ENCODE peak calls at places on chromosome 6, in six cellular contexts. I is CD8-positive, alpha-beta T cell; N is HCT116; L is thyroid gland; G is cardiac muscle cell; K is SJSA1. F is an unnamed sample.

GRCh38 chr6:145209312-145209711 is 526.0 kb downstream of the EPM2A start:
- DNase-seq in G (no peak), N (no peak), L (no peak), I (no peak), K (no peak), F (no peak)

GRCh38 chr6:140660295-140660694 is 1285.8 kb upstream of the CITED2 start:
- DNase-seq in K (no peak), N (no peak), G (peak; percentile 9), L (no peak), I (no peak), F (no peak)

GRCh38 chr6:128327890-128328289 is 192.5 kb downstream of the PTPRK start:
- DNase-seq in I (no peak), K (no peak), G (peak; percentile 60), N (peak; percentile 3), L (no peak), F (peak; percentile 57)

GRCh38 chr6:33663727-33664449 is 42.8 kb downstream of the ITPR3 start:
- DNase-seq in N (no peak), K (no peak), L (no peak), I (no peak), G (no peak), F (peak; percentile 5)

GRCh38 chr6:109096198-109096597 is 891 bp downstream of the CEP57L1 start:
- DNase-seq in K (no peak), I (no peak), G (no peak), L (no peak), N (no peak), F (no peak)

GRCh38 chr6:30076333-30076732 is 764 bp upstream of the RNF39 start:
- DNase-seq in N (no peak), G (no peak), K (no peak), I (no peak), L (no peak), F (no peak)

GRCh38 chr6:166005401-166005845 is 162.2 kb downstream of the TBXT start:
- DNase-seq in I (no peak), G (peak; percentile 79), N (no peak), K (no peak), L (peak; percentile 59), F (no peak)

GRCh38 chr6:109867009-109867969 is 110.8 kb upstream of the GPR6 start:
- DNase-seq in I (no peak), L (peak; percentile 83), G (peak; percentile 50), N (no peak), K (no peak), F (no peak)

GRCh38 chr6:169933839-169934698 is 182.6 kb downstream of the ERMARD start:
- DNase-seq in G (peak; percentile 52), K (no peak), N (no peak), I (no peak), L (peak; percentile 38), F (no peak)

GRCh38 chr6:130700397-130700796 is 126.8 kb upstream of the SMLR1 start:
- DNase-seq in N (no peak), I (no peak), K (no peak), L (no peak), G (no peak), F (no peak)

GRCh38 chr6:41427642-41428401 is 92.4 kb downstream of the NCR2 start:
- DNase-seq in K (no peak), G (peak; percentile 25), L (peak; percentile 88), I (no peak), N (no peak), F (no peak)

GRCh38 chr6:151240036-151240685 is 394 bp downstream of the AKAP12 start:
- DNase-seq in I (no peak), G (peak; percentile 82), L (peak; percentile 82), K (peak; percentile 72), N (peak; percentile 59), F (peak; percentile 36)

GRCh38 chr6:38170666-38171065 is 351.1 kb downstream of the ZFAND3 start:
- DNase-seq in K (no peak), L (no peak), G (no peak), N (no peak), I (no peak), F (no peak)

GRCh38 chr6:70479236-70479635 is 65.9 kb downstream of the FAM135A start:
- DNase-seq in I (no peak), N (no peak), L (no peak), K (no peak), G (peak; percentile 71), F (no peak)

GRCh38 chr6:154937306-154938244 is 57.5 kb upstream of the TIAM2 start:
- DNase-seq in N (no peak), L (peak; percentile 85), K (no peak), I (no peak), G (no peak), F (no peak)

GRCh38 chr6:2902470-2902762 is 693 bp downstream of the SERPINB9 start:
- DNase-seq in G (peak; percentile 59), L (no peak), I (no peak), K (no peak), N (no peak), F (peak; percentile 28)

GRCh38 chr6:145070791-145071190 is 664.5 kb downstream of the EPM2A start:
- DNase-seq in G (no peak), N (no peak), K (no peak), L (no peak), I (no peak), F (no peak)

GRCh38 chr6:162690158-162690557 is 37.4 kb downstream of the PRKN start:
- DNase-seq in K (no peak), I (no peak), L (no peak), N (no peak), G (no peak), F (no peak)

GRCh38 chr6:10429638-10430427 is 15.0 kb upstream of the TFAP2A start:
- DNase-seq in L (no peak), I (no peak), G (peak; percentile 73), N (no peak), K (no peak), F (no peak)

GRCh38 chr6:86500035-86500434 is 437.3 kb upstream of the HTR1E start:
- DNase-seq in L (no peak), N (no peak), G (no peak), K (no peak), I (no peak), F (no peak)

GRCh38 chr6:1622851-1623768 is 13.4 kb downstream of the FOXC1 start:
- DNase-seq in G (no peak), I (no peak), N (no peak), K (no peak), L (no peak), F (no peak)
- H3K4me3 ChIP-seq in G (no peak overlapping the region), I (no peak overlapping the region), N (no peak overlapping the region), K (no peak overlapping the region), L (no peak overlapping the region), F (no peak overlapping the region)

GRCh38 chr6:27139753-27140522 is 107.6 kb upstream of the PRSS16 start:
- DNase-seq in G (peak; percentile 30), L (no peak), N (no peak), I (no peak), K (no peak), F (no peak)
- H3K4me1 ChIP-seq in G (peaks cover 24% of the 10 kb centered on the region), L (peaks cover 5% of the 10 kb centered on the region), N (peaks cover 6% of the 10 kb centered on the region), I (peaks cover 35% of the 10 kb centered on the region), K (peaks cover 5% of the 10 kb centered on the region), F (peaks cover 44% of the 10 kb centered on the region)

GRCh38 chr6:157951828-157952227 is 29.8 kb upstream of the SYNJ2 start:
- DNase-seq in L (no peak), I (no peak), G (no peak), K (peak; percentile 16), N (no peak), F (no peak)

GRCh38 chr6:157955675-157956074 is 26.0 kb upstream of the SYNJ2 start:
- DNase-seq in L (no peak), K (no peak), G (no peak), I (no peak), N (no peak), F (no peak)

GRCh38 chr6:157953580-157954091 is 28.0 kb upstream of the SYNJ2 start:
- DNase-seq in L (no peak), G (no peak), N (no peak), K (peak; percentile 25), I (no peak), F (no peak)

GRCh38 chr6:157954150-157955117 is 27.2 kb upstream of the SYNJ2 start:
- DNase-seq in G (peak; percentile 65), K (peak; percentile 36), L (peak; percentile 74), N (no peak), I (no peak), F (no peak)

DNA sequence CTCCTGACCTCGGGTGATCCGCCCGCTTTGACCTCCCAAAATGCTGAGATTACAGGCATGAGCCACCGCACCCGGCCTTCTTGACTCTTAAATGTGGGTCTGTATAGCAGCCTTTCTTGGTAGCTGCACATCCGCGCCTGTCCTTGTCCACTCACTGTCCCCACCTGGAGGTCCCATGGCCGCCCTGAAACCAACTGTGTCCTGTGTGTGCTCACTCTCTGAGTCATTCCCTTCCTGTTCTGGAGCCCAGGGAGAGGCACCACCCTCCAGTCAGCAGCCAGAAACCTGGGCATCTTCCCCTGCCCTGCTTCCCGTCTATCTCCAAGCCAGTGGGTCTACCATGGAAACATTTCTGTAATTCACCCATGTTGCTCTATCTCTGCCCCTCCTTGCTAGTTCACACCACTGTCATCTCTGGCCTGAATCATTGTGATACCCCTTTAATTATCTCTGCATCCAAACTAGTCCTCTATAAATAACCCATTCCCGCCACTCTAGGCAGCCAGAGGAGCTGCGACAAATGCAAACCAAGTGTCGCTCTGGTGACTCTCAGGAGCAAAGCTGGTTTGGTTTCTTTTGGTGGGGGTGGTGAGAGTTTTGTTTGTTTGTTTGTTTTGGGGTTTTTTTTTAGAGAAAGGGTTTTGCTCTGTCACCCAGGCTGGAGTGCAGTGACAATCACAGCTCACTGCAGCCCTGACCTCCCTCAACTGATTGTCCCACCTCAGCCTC is 28.7 kb upstream of the SYNJ2 start:
- DNase-seq in N (no peak), K (peak; percentile 35), G (no peak), I (no peak), L (peak; percentile 53), F (no peak)
- H3K36me3 ChIP-seq in N (no peaks in the 10 kb centered on the region), K (no peaks in the 10 kb centered on the region), G (no peaks in the 10 kb centered on the region), I (no peaks in the 10 kb centered on the region), L (no peaks in the 10 kb centered on the region), F (no peaks in the 10 kb centered on the region)

DNA sequence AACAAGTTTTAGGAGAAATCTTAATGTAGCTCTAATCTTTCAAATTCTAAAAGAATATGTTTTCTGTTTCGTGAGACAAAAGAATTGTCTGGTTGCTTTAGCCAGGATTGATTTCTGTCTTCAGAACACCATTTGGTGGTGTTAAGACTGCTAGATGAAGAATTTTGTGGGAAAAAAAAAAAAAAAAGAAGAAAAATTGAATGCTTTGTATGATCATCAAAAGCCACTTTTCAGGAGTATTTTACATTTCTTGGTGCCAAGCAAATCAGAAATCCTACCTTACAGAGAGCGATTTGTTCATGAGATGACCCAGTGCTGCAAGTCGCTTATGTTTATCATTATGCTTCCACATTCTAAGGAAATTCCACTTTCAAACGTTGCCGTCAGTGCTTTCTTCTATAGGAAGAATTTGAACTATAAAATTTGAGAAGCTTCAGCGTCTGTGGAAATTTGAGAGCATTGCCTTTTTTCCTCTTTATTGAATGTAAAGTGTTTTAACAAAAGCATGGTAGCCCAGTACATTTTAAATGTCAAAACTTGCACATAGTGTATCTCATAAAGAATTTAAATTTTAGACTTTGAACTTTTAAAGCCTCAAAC is 228.7 kb downstream of the BCKDHB start:
- DNase-seq in G (peak; percentile 37), L (no peak), K (no peak), N (no peak), I (no peak), F (no peak)
- H3K4me3 ChIP-seq in G (no peak overlapping the region), L (no peak overlapping the region), K (no peak overlapping the region), N (no peak overlapping the region), I (no peak overlapping the region), F (no peak overlapping the region)

F was measured in CD4-positive, alpha-beta memory T cell.